ENCODE peak calls at places on chromosomes 16 and 17, in four cellular contexts. I is fibroblast of mammary gland, L is H9, W is body of pancreas. F is an unnamed sample.
A peak's percentile ranks its signal among the peaks of the same experiment; 100 is the strongest.

GRCh38 chr17:10624966-10625365 is 32.1 kb downstream of the MYH3 start:
- DNase-seq in I (no peak), L (no peak), W (no peak), F (no peak)

GRCh38 chr16:75621170-75621477 is 2.0 kb downstream of the ADAT1 start:
- DNase-seq in I (peak; percentile 47), L (no peak), W (no peak), F (no peak)

GRCh38 chr17:76958974-76959373 is 90.8 kb downstream of the MGAT5B start:
- DNase-seq in I (no peak), L (no peak), W (no peak), F (no peak)

GRCh38 chr17:13306310-13306962 is 288.6 kb upstream of the ELAC2 start:
- DNase-seq in I (peak; percentile 96), L (peak; percentile 58), W (peak; percentile 50), F (no peak)

GRCh38 chr17:65137076-65137935 is at the start of gene RGS9:
- DNase-seq in I (peak; percentile 49), L (peak; percentile 98), W (peak; percentile 86), F (peak; percentile 68)

GRCh38 chr16:67470314-67470713 is 10.6 kb downstream of the ATP6V0D1 start:
- DNase-seq in I (no peak), L (no peak), W (peak; percentile 96), F (no peak)

GRCh38 chr16:50300942-50301625 is 34.7 kb downstream of the ADCY7 start:
- DNase-seq in I (peak; percentile 37), L (no peak), W (no peak), F (no peak)

GRCh38 chr17:74833501-74834361 is 26.0 kb downstream of the GRIN2C start:
- DNase-seq in I (peak; percentile 5), L (no peak), W (no peak), F (no peak)

GRCh38 chr16:82744958-82745357 is 118.2 kb downstream of the CDH13 start:
- DNase-seq in I (no peak), L (no peak), W (peak; percentile 19), F (no peak)

GRCh38 chr17:53353919-53354351 is 468.8 kb upstream of the KIF2B start:
- DNase-seq in I (no peak), L (no peak), W (peak; percentile 63), F (no peak)

GRCh38 chr16:62872339-62872738 is 836.1 kb upstream of the CDH8 start:
- DNase-seq in I (no peak), L (no peak), W (no peak), F (no peak)

GRCh38 chr17:75652934-75653549 is 13.9 kb downstream of the RECQL5 start:
- DNase-seq in I (peak; percentile 30), L (peak; percentile 83), W (peak; percentile 24), F (no peak)

GRCh38 chr16:7990864-7991263 is 599.4 kb downstream of the TMEM114 start:
- DNase-seq in I (no peak), L (no peak), W (no peak), F (no peak)

GRCh38 chr17:39677072-39677471 is 8.8 kb downstream of the PNMT start:
- DNase-seq in I (no peak), L (no peak), W (no peak), F (no peak)

DNA sequence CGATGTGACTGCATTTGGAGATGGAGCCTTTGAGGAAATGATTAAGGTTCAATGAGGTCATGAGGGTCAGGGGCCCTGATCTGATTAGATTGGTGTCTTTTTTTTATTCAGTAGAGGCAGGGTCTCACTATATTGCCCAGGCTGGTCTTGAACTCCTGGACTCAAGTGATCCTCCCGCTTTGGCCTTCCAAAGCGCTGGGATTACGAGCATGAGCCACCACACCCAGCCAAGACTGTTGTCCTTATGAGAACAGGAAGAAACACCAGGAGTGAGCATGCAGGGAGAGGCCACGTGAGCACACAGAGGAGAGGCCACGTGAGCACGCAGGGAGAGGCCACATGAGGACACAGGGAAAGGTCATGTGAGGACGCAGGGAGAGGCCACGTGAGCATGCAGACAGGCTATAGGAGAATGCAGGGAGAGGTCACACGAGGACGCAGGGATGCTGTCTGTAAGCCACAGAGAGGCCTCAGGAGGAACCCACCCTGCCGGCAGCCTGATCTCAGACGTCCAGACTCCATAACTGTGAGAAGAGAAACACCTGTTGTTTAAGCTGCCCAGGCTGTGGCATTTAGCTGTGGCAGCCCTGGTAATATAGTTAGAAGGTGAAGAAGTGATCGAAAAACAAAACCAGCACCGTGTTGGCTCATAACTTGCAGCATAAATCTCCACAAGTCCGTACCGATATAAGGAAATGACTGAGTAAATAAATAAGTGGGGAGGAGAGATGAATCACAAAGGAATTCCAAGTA is 14.5 kb upstream of the CSNK1D start:
- DNase-seq in I (peak; percentile 97), L (no peak), W (peak; percentile 94), F (no peak)
- TF ChIP-seq CTCF in I (no peak), L (no peak), W (peak; percentile 9), F (no peak)

DNA sequence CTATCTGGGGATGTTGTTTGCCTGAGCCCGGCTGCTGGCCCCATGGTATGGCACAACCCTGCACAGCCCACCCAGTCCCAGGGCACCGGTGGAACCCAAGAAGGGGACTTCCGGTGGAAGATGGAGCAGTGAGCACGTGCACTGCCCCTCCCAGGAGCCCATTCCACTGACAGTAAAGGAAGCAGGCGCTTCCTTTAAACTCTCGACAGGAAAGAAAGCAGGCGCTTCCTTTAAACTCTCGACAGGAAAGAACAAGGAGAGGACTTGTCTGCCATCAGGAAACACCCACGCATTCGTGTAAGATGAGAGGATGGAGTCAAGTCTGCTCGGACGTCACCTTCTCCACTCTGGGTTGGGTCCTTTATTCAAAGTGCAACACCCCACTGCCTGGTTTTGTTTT is 53.7 kb downstream of the IL21R start:
- DNase-seq in I (peak; percentile 14), L (no peak), W (no peak), F (no peak)
- TF ChIP-seq CTCF in I (no peak), L (no peak), W (no peak), F (no peak)

GRCh38 chr16:85010931-85011845 is at the start of gene ZDHHC7:
- DNase-seq in I (peak; percentile 83), L (peak; percentile 84), W (peak; percentile 88), F (peak; percentile 57)
- TF ChIP-seq CTCF in I (no peak), L (peak; percentile 14), W (peak; percentile 17), F (no peak)

GRCh38 chr16:55846598-55847346 is 13.9 kb upstream of the CES1 start:
- DNase-seq in I (no peak), L (no peak), W (no peak), F (no peak)
- TF ChIP-seq CTCF in I (no peak), L (no peak), W (no peak), F (no peak)

DNA sequence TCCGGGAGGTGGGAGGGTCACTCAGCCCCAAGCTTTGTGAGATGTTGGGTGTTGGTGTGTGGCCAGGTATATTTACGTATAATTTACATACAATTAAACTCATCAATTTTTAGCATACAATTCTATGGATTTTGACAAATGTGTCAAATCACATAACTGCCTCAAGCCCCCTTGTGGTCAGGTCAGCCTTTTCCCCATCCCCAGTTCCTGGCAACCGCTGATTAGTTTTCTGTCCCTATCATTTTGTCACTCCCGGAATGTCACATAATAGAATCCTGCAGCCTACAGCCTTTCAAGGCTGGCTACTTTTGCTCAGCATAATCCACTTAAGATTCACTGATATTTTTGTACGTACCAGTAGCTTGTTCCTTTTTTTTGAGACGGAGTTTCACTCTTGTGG is 19.4 kb upstream of the RAI1 start:
- DNase-seq in I (no peak), L (no peak), W (no peak), F (no peak)
- TF ChIP-seq CTCF in I (no peak), L (peak; percentile 69), W (no peak), F (no peak)

GRCh38 chr16:719815-720506 is 985 bp upstream of the ANTKMT start:
- DNase-seq in I (no peak), L (no peak), W (no peak), F (no peak)
- TF ChIP-seq CTCF in I (peak; percentile 25), L (peak; percentile 38), W (no peak), F (no peak)

GRCh38 chr16:73215482-73216377 is 167.8 kb upstream of the ZFHX3 start:
- DNase-seq in I (peak; percentile 97), L (no peak), W (no peak), F (no peak)

GRCh38 chr16:73219176-73219575 is 171.2 kb upstream of the ZFHX3 start:
- DNase-seq in I (no peak), L (no peak), W (no peak), F (no peak)

GRCh38 chr16:73216932-73217331 is 169.0 kb upstream of the ZFHX3 start:
- DNase-seq in I (peak; percentile 54), L (no peak), W (no peak), F (no peak)

GRCh38 chr16:73214825-73215481 is 167.0 kb upstream of the ZFHX3 start:
- DNase-seq in I (peak; percentile 98), L (no peak), W (no peak), F (no peak)

GRCh38 chr16:73217654-73218053 is 169.7 kb upstream of the ZFHX3 start:
- DNase-seq in I (no peak), L (no peak), W (no peak), F (no peak)
- TF ChIP-seq CTCF in I (peak; percentile 20), L (peak; percentile 66), W (no peak), F (no peak)

DNA sequence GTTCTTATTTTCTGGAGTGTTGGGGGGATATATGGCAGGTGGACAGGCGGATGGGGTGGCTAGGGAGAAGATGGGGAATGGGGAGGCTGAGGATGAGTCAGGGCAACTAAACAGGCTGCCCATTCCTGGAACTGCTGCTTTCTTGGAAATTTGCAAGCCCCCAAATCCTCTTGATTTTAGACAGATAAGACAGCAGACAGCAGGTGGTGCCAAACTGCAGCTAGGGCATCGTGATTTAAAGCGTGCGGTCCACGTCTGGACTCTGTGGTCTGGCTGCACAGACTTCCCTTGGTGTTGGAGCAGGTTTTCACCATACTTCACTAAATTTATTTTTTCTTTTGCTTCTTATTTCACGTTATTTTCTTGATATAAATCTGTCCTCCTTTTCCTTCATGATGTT is 10.9 kb upstream of the KRT24 start:
- DNase-seq in I (no peak), L (no peak), W (no peak), F (no peak)
- TF ChIP-seq CTCF in I (no peak), L (peak; percentile 15), W (no peak), F (no peak)

DNA sequence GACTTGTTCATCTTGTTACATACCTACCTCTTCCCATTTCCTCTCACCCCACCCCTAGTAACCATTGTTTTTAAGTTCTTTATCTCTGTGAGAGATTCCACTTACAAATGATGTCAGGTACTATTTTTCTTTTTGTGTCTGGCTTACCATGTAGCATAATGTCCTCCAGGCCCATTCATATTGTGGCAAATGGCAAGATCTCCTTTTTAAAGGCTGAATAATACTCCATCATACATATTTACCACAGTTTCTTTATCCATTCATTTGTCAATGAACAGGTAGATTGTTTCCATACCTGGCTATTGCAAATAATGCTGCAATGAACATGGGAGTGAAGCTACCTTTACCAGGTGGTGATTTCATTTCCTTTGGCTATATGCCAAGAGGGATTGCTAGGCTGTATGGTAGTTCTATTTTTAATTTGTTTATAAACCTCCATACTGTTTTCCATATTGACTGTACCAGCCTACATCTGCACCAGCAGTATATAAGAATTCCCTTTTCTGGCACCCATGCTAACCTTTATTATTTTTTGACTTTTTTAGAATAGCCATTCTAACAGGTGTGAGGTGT is 53.9 kb downstream of the NSRP1 start:
- DNase-seq in I (no peak), L (no peak), W (no peak), F (no peak)
- TF ChIP-seq CTCF in I (no peak), L (no peak), W (no peak), F (no peak)

GRCh38 chr17:44221072-44221861 is 1.8 kb upstream of the UBTF start:
- DNase-seq in I (peak; percentile 78), L (peak; percentile 84), W (peak; percentile 82), F (no peak)
- TF ChIP-seq CTCF in I (no peak), L (no peak), W (no peak), F (no peak)

F was measured in omental fat pad.